ENCODE peak calls at places on chromosomes 6 and 20, in five cellular contexts. E is H1, C is K562, S is HepG2, N is GM12878. R is an unnamed sample.

GRCh38 chr20:1735417-1736089 is 78.0 kb upstream of the SIRPG start:
- DNase-seq in E (no peak), C (no peak), S (no peak), N (no peak), R (no peak)

GRCh38 chr6:136383271-136383670 is 93.6 kb upstream of the BCLAF1 start:
- DNase-seq in E (no peak), C (no peak), S (no peak), N (no peak), R (no peak)

GRCh38 chr6:20569000-20569610 is 34.8 kb downstream of the CDKAL1 start:
- DNase-seq in E (no peak), C (no peak), S (no peak), N (no peak), R (no peak)

GRCh38 chr20:62824476-62825287 is 7.8 kb downstream of the COL9A3 start:
- DNase-seq in E (peak), C (peak), S (peak), N (no peak), R (no peak)

GRCh38 chr20:23245553-23246128 is 105.0 kb upstream of the NXT1 start:
- DNase-seq in E (peak), C (peak), S (peak), N (peak), R (peak)

GRCh38 chr6:143279385-143279784 is 171.1 kb downstream of the ADAT2 start:
- DNase-seq in E (no peak), C (peak), S (peak), N (no peak), R (peak)

GRCh38 chr6:63963756-63964315 is 328.2 kb downstream of the PHF3 start:
- DNase-seq in E (no peak), C (no peak), S (no peak), N (no peak), R (no peak)

GRCh38 chr6:47132724-47133123 is 90.6 kb upstream of the ADGRF1 start:
- DNase-seq in E (no peak), C (no peak), S (no peak), N (no peak), R (no peak)

GRCh38 chr6:64280569-64280968 is 645.0 kb downstream of the PHF3 start:
- DNase-seq in E (no peak), C (no peak), S (peak), N (no peak), R (peak)

GRCh38 chr6:140344149-140344913 is 969.9 kb upstream of the CITED2 start:
- DNase-seq in E (no peak), C (no peak), S (peak), N (no peak), R (peak)

DNA sequence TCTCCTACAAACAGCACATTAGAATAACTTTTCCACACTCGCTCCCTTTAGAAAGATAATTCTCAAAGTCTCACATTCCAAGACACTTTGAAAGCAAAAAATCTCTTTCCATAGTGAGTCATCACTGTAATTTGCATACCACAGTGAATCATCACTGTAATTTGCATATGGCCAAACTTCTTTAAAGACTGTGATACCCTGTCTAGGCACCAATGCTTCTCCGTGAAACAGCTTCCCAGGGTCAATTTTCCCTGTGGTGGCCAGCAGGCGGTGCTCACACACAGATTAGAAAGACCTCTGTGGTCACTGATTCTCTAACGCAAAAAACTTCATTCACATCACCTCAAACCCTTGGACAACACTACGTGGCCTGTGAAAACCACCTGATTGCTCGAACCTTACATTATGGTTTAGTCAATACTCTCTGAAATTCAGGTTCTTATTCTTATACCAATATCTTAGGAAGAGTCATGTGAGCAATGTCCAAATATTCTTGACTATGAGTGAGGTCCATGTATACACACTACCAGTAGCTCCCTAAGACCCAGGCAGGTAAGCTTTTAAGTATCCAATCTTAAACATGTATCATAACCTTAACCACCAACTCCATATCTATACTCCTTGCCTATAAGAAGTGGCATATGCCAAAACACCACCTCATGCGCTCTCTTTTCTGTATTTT is 78.5 kb upstream of the PHACTR1 start:
- DNase-seq in E (peak), C (peak), S (peak), N (peak), R (peak)
- TF ChIP-seq HDAC2 in E (no peak), C (no peak), S (no peak), N (no peak), R (no peak)

DNA sequence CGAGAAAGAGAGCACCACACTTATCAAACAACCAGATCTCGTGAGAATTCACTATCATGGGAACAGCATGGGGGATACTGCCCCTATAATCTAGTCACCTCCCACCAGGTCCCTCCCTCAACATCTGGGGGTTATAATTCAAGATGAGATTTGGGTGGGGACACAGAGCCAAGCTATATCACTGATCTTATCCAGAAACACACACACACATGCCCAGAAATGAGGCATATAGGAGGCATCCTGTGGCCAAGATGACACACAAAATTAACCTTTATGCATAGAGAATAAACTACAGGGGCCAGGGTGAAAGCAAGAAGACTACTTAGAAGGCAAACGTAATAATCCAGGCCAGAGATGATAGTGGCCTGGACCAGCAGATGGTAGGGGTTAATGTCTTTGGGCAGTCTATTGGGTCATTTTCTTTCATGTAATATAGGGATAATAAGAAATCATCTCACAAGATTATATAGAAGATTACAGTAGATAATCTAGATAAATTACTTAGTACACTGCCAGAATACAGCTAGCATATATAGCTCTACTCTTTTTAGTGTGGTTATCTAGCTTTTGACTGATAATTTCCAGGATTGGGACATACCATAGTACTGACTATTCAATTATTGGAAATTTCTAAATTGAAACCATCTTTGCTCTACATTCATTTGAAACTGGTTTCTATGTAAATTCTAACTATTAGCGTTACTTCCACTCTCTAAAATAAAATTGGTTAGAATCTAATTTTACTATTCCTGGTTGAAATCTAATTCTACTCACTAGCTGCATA is 20.0 kb downstream of the RNF144B start:
- DNase-seq in E (no peak), C (no peak), S (no peak), N (no peak), R (no peak)
- TF ChIP-seq POLR2A in E (no peak), C (no peak), S (no peak), N (no peak), R (no peak)

GRCh38 chr20:4873396-4873795 is 127.9 kb downstream of the SLC23A2 start:
- DNase-seq in E (no peak), C (no peak), S (no peak), N (no peak), R (no peak)

GRCh38 chr20:4876301-4876700 is 125.0 kb downstream of the SLC23A2 start:
- DNase-seq in E (no peak), C (no peak), S (no peak), N (no peak), R (no peak)

GRCh38 chr20:4876731-4877130 is 124.6 kb downstream of the SLC23A2 start:
- DNase-seq in E (no peak), C (no peak), S (no peak), N (no peak), R (no peak)

GRCh38 chr20:4871486-4871885 is 129.8 kb downstream of the SLC23A2 start:
- DNase-seq in E (no peak), C (no peak), S (no peak), N (no peak), R (no peak)

DNA sequence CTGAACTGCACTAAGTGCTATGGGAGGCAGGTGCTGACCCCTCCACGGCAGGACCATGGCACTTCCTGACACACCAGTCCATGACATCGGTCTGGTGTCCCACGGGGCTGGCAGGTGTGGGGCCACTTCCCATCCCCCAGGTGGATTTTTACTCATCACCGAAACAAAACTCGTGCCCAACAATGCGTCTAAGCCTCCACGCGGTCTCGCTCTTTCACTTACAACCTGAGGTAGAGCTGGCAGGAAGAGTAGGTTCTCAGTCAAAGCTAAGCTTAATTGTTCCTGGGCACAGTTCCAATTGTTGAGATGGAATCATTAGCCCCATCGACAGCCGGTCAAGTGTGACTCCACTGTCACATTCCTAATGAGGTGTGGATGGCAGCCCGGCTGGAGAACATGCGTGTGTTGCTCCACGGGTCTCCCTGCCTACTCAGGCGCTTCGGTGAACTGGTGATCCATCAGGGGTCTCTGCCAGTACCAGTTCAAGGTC is 125.7 kb downstream of the SLC23A2 start:
- DNase-seq in E (no peak), C (no peak), S (no peak), N (peak), R (no peak)
- TF ChIP-seq HDAC2 in E (no peak), C (no peak), S (no peak), N (no peak), R (no peak)

GRCh38 chr20:38472513-38473352 is at the start of gene RALGAPB:
- DNase-seq in E (peak), C (peak), S (peak), N (peak), R (peak)
- TF ChIP-seq POLR2A in E (peak), C (peak), S (peak), N (peak), R (peak)

GRCh38 chr6:163645560-163645959 is 231.0 kb downstream of the QKI start:
- DNase-seq in E (no peak), C (no peak), S (no peak), N (no peak), R (no peak)
- TF ChIP-seq HDAC2 in E (no peak), C (no peak), S (no peak), N (no peak), R (no peak)

GRCh38 chr6:108716801-108717791 is 131.1 kb upstream of the ARMC2 start:
- DNase-seq in E (no peak), C (no peak), S (peak), N (no peak), R (no peak)
- TF ChIP-seq POLR2A in E (no peak), C (no peak), S (no peak), N (no peak), R (no peak)

DNA sequence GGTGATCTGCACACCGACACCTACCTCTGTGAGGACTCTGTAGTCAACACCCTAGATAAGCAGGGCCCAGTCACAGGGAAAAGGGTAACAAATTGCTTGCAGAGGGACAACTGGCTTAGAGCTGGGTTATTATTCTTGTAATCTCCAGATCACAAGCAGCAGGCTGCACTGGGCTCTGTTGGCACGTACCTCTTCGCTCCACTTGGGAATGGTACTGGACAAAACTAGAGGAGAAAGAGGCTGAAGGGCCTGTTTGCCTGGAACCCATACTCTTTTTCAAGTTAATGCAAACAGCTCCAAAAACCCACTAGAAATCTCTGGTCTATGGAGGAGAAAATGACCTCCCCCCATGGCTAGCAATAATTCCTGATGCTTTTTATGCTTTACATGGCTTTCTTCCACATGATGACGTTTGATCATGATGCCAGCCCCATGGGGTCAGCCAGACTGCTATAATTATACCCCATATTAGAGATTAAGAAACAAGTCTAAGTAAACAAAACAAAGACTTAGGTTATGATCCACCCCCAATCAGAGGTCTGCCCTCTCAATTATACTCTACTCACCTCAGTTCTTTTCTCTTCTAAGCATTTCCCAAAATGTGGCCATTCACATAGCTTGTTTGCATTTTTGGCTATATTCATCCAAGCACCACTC is 190.0 kb downstream of the UNC5CL start:
- DNase-seq in E (no peak), C (no peak), S (no peak), N (no peak), R (no peak)
- TF ChIP-seq HDAC2 in E (no peak), C (no peak), S (no peak), N (no peak), R (no peak)

R was measured in A549.